ENCODE peak calls at places on chromosomes 1 and 21, in six cellular contexts. One of them, this sample, is unnamed.

GRCh38 chr1:117657031-117657430 is 51.2 kb downstream of the TENT5C start:
- DNase-seq in mammary epithelial cell: peak; percentile 82
- DNase-seq in fibroblast of lung: peak; percentile 90
- DNase-seq in Peyer's patch: no peak
- DNase-seq in vagina: no peak
- DNase-seq in neural progenitor cell: no peak
- DNase-seq in this sample: no peak

GRCh38 chr1:171090604-171091003 is at the start of gene FMO3:
- DNase-seq in mammary epithelial cell: no peak
- DNase-seq in neural progenitor cell: no peak
- DNase-seq in Peyer's patch: no peak
- DNase-seq in fibroblast of lung: no peak
- DNase-seq in vagina: no peak
- DNase-seq in this sample: no peak

GRCh38 chr1:221724931-221725605 is 16.8 kb downstream of the DUSP10 start:
- DNase-seq in neural progenitor cell: no peak
- DNase-seq in vagina: no peak
- DNase-seq in Peyer's patch: no peak
- DNase-seq in fibroblast of lung: peak; percentile 88
- DNase-seq in mammary epithelial cell: peak; percentile 68
- DNase-seq in this sample: no peak

GRCh38 chr1:48572632-48573258 is 100.7 kb upstream of the SPATA6 start:
- DNase-seq in vagina: no peak
- DNase-seq in fibroblast of lung: peak; percentile 58
- DNase-seq in mammary epithelial cell: peak; percentile 49
- DNase-seq in neural progenitor cell: peak; percentile 93
- DNase-seq in Peyer's patch: no peak
- DNase-seq in this sample: peak; percentile 60

GRCh38 chr1:230992100-230992774 is 13.3 kb downstream of the ARV1 start:
- DNase-seq in mammary epithelial cell: no peak
- DNase-seq in neural progenitor cell: no peak
- DNase-seq in Peyer's patch: no peak
- DNase-seq in vagina: no peak
- DNase-seq in fibroblast of lung: peak; percentile 2
- DNase-seq in this sample: no peak

GRCh38 chr1:25675729-25676476 is 59.3 kb downstream of the MAN1C1 start:
- DNase-seq in neural progenitor cell: no peak
- DNase-seq in mammary epithelial cell: peak; percentile 3
- DNase-seq in Peyer's patch: no peak
- DNase-seq in fibroblast of lung: no peak
- DNase-seq in vagina: no peak
- DNase-seq in this sample: no peak

GRCh38 chr1:54710841-54711240 is 4.8 kb upstream of the TTC4 start:
- DNase-seq in fibroblast of lung: no peak
- DNase-seq in vagina: no peak
- DNase-seq in mammary epithelial cell: no peak
- DNase-seq in neural progenitor cell: no peak
- DNase-seq in Peyer's patch: no peak
- DNase-seq in this sample: no peak

GRCh38 chr1:11550664-11551283 is 71.8 kb downstream of the DISP3 start:
- DNase-seq in mammary epithelial cell: peak; percentile 70
- DNase-seq in neural progenitor cell: peak; percentile 97
- DNase-seq in vagina: no peak
- DNase-seq in fibroblast of lung: peak; percentile 71
- DNase-seq in Peyer's patch: no peak
- DNase-seq in this sample: peak; percentile 91

GRCh38 chr1:31181515-31182343 is 58.0 kb downstream of the NKAIN1 start:
- DNase-seq in neural progenitor cell: peak; percentile 56
- DNase-seq in Peyer's patch: peak; percentile 70
- DNase-seq in mammary epithelial cell: peak; percentile 29
- DNase-seq in vagina: no peak
- DNase-seq in fibroblast of lung: no peak
- DNase-seq in this sample: peak; percentile 27

GRCh38 chr1:209404577-209404976 is 178.9 kb upstream of the CAMK1G start:
- DNase-seq in vagina: no peak
- DNase-seq in fibroblast of lung: peak; percentile 71
- DNase-seq in Peyer's patch: no peak
- DNase-seq in mammary epithelial cell: peak; percentile 75
- DNase-seq in neural progenitor cell: peak; percentile 19
- DNase-seq in this sample: peak; percentile 74

GRCh38 chr1:156012051-156012817 is 8.5 kb downstream of the SSR2 start:
- DNase-seq in fibroblast of lung: no peak
- DNase-seq in neural progenitor cell: no peak
- DNase-seq in mammary epithelial cell: no peak
- DNase-seq in vagina: no peak
- DNase-seq in Peyer's patch: no peak
- DNase-seq in this sample: no peak

GRCh38 chr21:16534408-16535099 is 804.8 kb downstream of the USP25 start:
- DNase-seq in vagina: no peak
- DNase-seq in Peyer's patch: no peak
- DNase-seq in fibroblast of lung: peak; percentile 89
- DNase-seq in mammary epithelial cell: peak; percentile 35
- DNase-seq in neural progenitor cell: no peak
- DNase-seq in this sample: peak; percentile 77

GRCh38 chr1:243582321-243582720 is 267.7 kb downstream of the AKT3 start:
- DNase-seq in vagina: no peak
- DNase-seq in Peyer's patch: no peak
- DNase-seq in mammary epithelial cell: peak; percentile 35
- DNase-seq in neural progenitor cell: no peak
- DNase-seq in fibroblast of lung: peak; percentile 90
- DNase-seq in this sample: no peak

GRCh38 chr1:160630523-160631087 is 16.2 kb downstream of the SLAMF1 start:
- DNase-seq in Peyer's patch: no peak
- DNase-seq in fibroblast of lung: no peak
- DNase-seq in neural progenitor cell: no peak
- DNase-seq in vagina: no peak
- DNase-seq in mammary epithelial cell: no peak
- DNase-seq in this sample: peak; percentile 11

GRCh38 chr1:59570524-59570923 is 244.2 kb upstream of the HOOK1 start:
- DNase-seq in Peyer's patch: no peak
- DNase-seq in neural progenitor cell: no peak
- DNase-seq in vagina: no peak
- DNase-seq in fibroblast of lung: peak; percentile 38
- DNase-seq in mammary epithelial cell: no peak
- DNase-seq in this sample: no peak

GRCh38 chr1:242842094-242842493 is 317.6 kb upstream of the PLD5 start:
- DNase-seq in vagina: no peak
- DNase-seq in mammary epithelial cell: no peak
- DNase-seq in Peyer's patch: no peak
- DNase-seq in fibroblast of lung: no peak
- DNase-seq in neural progenitor cell: peak; percentile 32
- DNase-seq in this sample: no peak

GRCh38 chr1:76802094-76802493 is 65.2 kb upstream of the ST6GALNAC5 start:
- DNase-seq in fibroblast of lung: no peak
- DNase-seq in vagina: no peak
- DNase-seq in mammary epithelial cell: no peak
- DNase-seq in neural progenitor cell: no peak
- DNase-seq in Peyer's patch: no peak
- DNase-seq in this sample: no peak

GRCh38 chr1:12584900-12585525 is 33.0 kb downstream of the DHRS3 start:
- DNase-seq in Peyer's patch: no peak
- DNase-seq in fibroblast of lung: no peak
- DNase-seq in mammary epithelial cell: no peak
- DNase-seq in vagina: no peak
- DNase-seq in neural progenitor cell: no peak
- DNase-seq in this sample: no peak

GRCh38 chr1:204528677-204529076 is 12.5 kb downstream of the MDM4 start:
- DNase-seq in vagina: no peak
- DNase-seq in mammary epithelial cell: no peak
- DNase-seq in fibroblast of lung: no peak
- DNase-seq in neural progenitor cell: no peak
- DNase-seq in Peyer's patch: no peak
- DNase-seq in this sample: no peak

GRCh38 chr1:187999973-188000372 is 1171.2 kb downstream of the PLA2G4A start:
- DNase-seq in mammary epithelial cell: no peak
- DNase-seq in Peyer's patch: no peak
- DNase-seq in fibroblast of lung: no peak
- DNase-seq in vagina: no peak
- DNase-seq in neural progenitor cell: no peak
- DNase-seq in this sample: no peak

GRCh38 chr1:167409183-167409582 is 109.1 kb downstream of the CD247 start:
- DNase-seq in fibroblast of lung: no peak
- DNase-seq in mammary epithelial cell: peak; percentile 12
- DNase-seq in vagina: no peak
- DNase-seq in Peyer's patch: no peak
- DNase-seq in neural progenitor cell: no peak
- DNase-seq in this sample: no peak

GRCh38 chr1:48931571-48932251 is 155.0 kb upstream of the BEND5 start:
- DNase-seq in Peyer's patch: no peak
- DNase-seq in vagina: no peak
- DNase-seq in neural progenitor cell: no peak
- DNase-seq in fibroblast of lung: peak; percentile 83
- DNase-seq in mammary epithelial cell: peak; percentile 79
- DNase-seq in this sample: no peak

GRCh38 chr1:24605534-24606295 is 37.4 kb upstream of the SRRM1 start:
- DNase-seq in vagina: no peak
- DNase-seq in neural progenitor cell: no peak
- DNase-seq in mammary epithelial cell: no peak
- DNase-seq in fibroblast of lung: no peak
- DNase-seq in Peyer's patch: no peak
- DNase-seq in this sample: no peak

GRCh38 chr1:183228650-183229220 is 42.7 kb downstream of the LAMC2 start:
- DNase-seq in mammary epithelial cell: no peak
- DNase-seq in Peyer's patch: no peak
- DNase-seq in vagina: no peak
- DNase-seq in neural progenitor cell: no peak
- DNase-seq in fibroblast of lung: no peak
- DNase-seq in this sample: no peak

GRCh38 chr1:151653397-151653796 is 41.5 kb downstream of the SNX27 start:
- DNase-seq in vagina: no peak
- DNase-seq in fibroblast of lung: peak; percentile 44
- DNase-seq in neural progenitor cell: no peak
- DNase-seq in mammary epithelial cell: no peak
- DNase-seq in Peyer's patch: no peak
- DNase-seq in this sample: no peak

GRCh38 chr1:94063379-94063778 is 57.6 kb downstream of the ABCA4 start:
- DNase-seq in Peyer's patch: no peak
- DNase-seq in neural progenitor cell: peak; percentile 52
- DNase-seq in mammary epithelial cell: no peak
- DNase-seq in fibroblast of lung: peak; percentile 57
- DNase-seq in vagina: no peak
- DNase-seq in this sample: peak; percentile 36

GRCh38 chr1:161427733-161428516 is 60.2 kb upstream of the CFAP126 start:
- DNase-seq in mammary epithelial cell: peak; percentile 44
- DNase-seq in neural progenitor cell: peak; percentile 33
- DNase-seq in fibroblast of lung: peak; percentile 24
- DNase-seq in vagina: no peak
- DNase-seq in Peyer's patch: no peak
- DNase-seq in this sample: peak; percentile 38

GRCh38 chr1:39900662-39901485 is 843 bp downstream of the MYCL start:
- DNase-seq in neural progenitor cell: peak; percentile 60
- DNase-seq in fibroblast of lung: no peak
- DNase-seq in mammary epithelial cell: peak; percentile 47
- DNase-seq in vagina: no peak
- DNase-seq in Peyer's patch: peak; percentile 65
- DNase-seq in this sample: no peak

GRCh38 chr1:39902121-39902807 is 547 bp upstream of the MYCL start:
- DNase-seq in vagina: no peak
- DNase-seq in Peyer's patch: peak; percentile 93
- DNase-seq in neural progenitor cell: no peak
- DNase-seq in mammary epithelial cell: no peak
- DNase-seq in fibroblast of lung: peak; percentile 32
- DNase-seq in this sample: peak; percentile 83

GRCh38 chr1:39898648-39899603 is 2.8 kb downstream of the MYCL start:
- DNase-seq in vagina: no peak
- DNase-seq in neural progenitor cell: peak; percentile 94
- DNase-seq in fibroblast of lung: peak; percentile 79
- DNase-seq in mammary epithelial cell: no peak
- DNase-seq in Peyer's patch: no peak
- DNase-seq in this sample: peak; percentile 93

GRCh38 chr1:39899611-39900538 is 1.8 kb downstream of the MYCL start:
- DNase-seq in neural progenitor cell: no peak
- DNase-seq in vagina: no peak
- DNase-seq in Peyer's patch: no peak
- DNase-seq in fibroblast of lung: no peak
- DNase-seq in mammary epithelial cell: no peak
- DNase-seq in this sample: no peak

GRCh38 chr1:39901486-39902120 is at the start of gene MYCL:
- DNase-seq in mammary epithelial cell: peak; percentile 92
- DNase-seq in neural progenitor cell: peak; percentile 95
- DNase-seq in Peyer's patch: peak; percentile 92
- DNase-seq in vagina: no peak
- DNase-seq in fibroblast of lung: peak; percentile 60
- DNase-seq in this sample: peak; percentile 87
- H3K27me3 ChIP-seq in mammary epithelial cell: peaks cover 2% of the 10 kb centered on the region
- H3K27me3 ChIP-seq in neural progenitor cell: peaks cover 38% of the 10 kb centered on the region
- H3K27me3 ChIP-seq in Peyer's patch: no peaks in the 10 kb centered on the region
- H3K27me3 ChIP-seq in vagina: no peaks in the 10 kb centered on the region
- H3K27me3 ChIP-seq in fibroblast of lung: peaks cover 43% of the 10 kb centered on the region
- H3K27me3 ChIP-seq in this sample: no peaks in the 10 kb centered on the region

GRCh38 chr1:92834617-92835016 is 2.8 kb downstream of the RPL5 start:
- DNase-seq in Peyer's patch: no peak
- DNase-seq in mammary epithelial cell: no peak
- DNase-seq in fibroblast of lung: no peak
- DNase-seq in neural progenitor cell: no peak
- DNase-seq in vagina: no peak
- DNase-seq in this sample: no peak
- H3K4me1 ChIP-seq in Peyer's patch: peaks cover 31% of the 10 kb centered on the region
- H3K4me1 ChIP-seq in mammary epithelial cell: peaks cover 29% of the 10 kb centered on the region
- H3K4me1 ChIP-seq in fibroblast of lung: no peaks in the 10 kb centered on the region
- H3K4me1 ChIP-seq in neural progenitor cell: peaks cover 21% of the 10 kb centered on the region
- H3K4me1 ChIP-seq in vagina: peaks cover 69% of the 10 kb centered on the region
- H3K4me1 ChIP-seq in this sample: peaks cover 18% of the 10 kb centered on the region

GRCh38 chr1:218164111-218164929 is 120.8 kb upstream of the RRP15 start:
- DNase-seq in Peyer's patch: peak; percentile 57
- DNase-seq in neural progenitor cell: peak; percentile 90
- DNase-seq in mammary epithelial cell: peak; percentile 8
- DNase-seq in vagina: no peak
- DNase-seq in fibroblast of lung: peak; percentile 26
- DNase-seq in this sample: peak; percentile 85
- H3K27me3 ChIP-seq in Peyer's patch: no peaks in the 10 kb centered on the region
- H3K27me3 ChIP-seq in neural progenitor cell: peaks cover 32% of the 10 kb centered on the region
- H3K27me3 ChIP-seq in mammary epithelial cell: peaks cover 45% of the 10 kb centered on the region
- H3K27me3 ChIP-seq in vagina: no peaks in the 10 kb centered on the region
- H3K27me3 ChIP-seq in fibroblast of lung: peaks cover 10% of the 10 kb centered on the region
- H3K27me3 ChIP-seq in this sample: no peaks in the 10 kb centered on the region

DNA sequence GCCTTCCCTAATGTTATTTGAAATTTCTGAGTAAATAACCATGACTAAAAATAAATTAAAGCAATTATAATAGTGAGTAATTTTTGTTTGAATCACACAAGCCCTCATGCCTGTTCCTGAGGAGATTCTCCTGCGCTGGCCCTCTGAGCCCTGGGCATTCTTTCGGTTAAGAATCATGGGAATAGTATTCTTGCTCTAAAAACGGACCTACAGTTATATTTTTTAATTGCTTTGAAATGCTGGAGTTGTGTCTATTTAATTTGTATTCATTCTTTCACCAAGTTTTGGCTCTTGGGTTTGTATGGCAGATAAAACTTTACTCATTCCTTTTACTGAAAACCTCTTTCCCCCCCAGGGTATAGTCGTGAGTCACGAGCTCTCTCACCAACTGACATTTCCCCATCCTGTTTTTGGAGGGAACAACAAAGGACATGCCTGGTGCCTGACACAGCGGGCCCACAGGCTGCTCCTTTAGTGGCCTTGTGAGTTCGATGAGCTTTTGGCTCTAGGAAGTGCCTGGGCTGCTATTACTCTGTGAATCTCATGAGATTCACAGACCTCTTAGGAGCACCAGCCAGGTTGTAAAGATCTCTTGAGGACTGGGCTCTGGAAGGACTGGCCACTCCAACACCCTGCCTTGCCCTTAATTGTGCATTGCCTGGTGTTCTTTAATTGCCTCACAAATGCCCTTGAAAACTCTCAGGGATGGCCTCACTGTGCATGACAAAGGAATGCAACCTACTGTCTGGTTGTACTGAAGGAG is 58.6 kb downstream of the DDR2 start:
- DNase-seq in vagina: no peak
- DNase-seq in neural progenitor cell: peak; percentile 37
- DNase-seq in Peyer's patch: no peak
- DNase-seq in mammary epithelial cell: peak; percentile 94
- DNase-seq in fibroblast of lung: peak; percentile 94
- DNase-seq in this sample: peak; percentile 53
- H3K4me1 ChIP-seq in vagina: peaks cover 64% of the 10 kb centered on the region
- H3K4me1 ChIP-seq in neural progenitor cell: peaks cover 24% of the 10 kb centered on the region
- H3K4me1 ChIP-seq in Peyer's patch: no peaks in the 10 kb centered on the region
- H3K4me1 ChIP-seq in mammary epithelial cell: peaks cover 24% of the 10 kb centered on the region
- H3K4me1 ChIP-seq in fibroblast of lung: peaks cover 34% of the 10 kb centered on the region
- H3K4me1 ChIP-seq in this sample: peaks cover 11% of the 10 kb centered on the region

This sample was measured in HAP-1.